ENCODE peak calls at places on chromosomes 6 and 20, in nine cellular contexts. C is HTR-8/SVneo, A is MCF 10A, R is HL-60, D is pons, E is 8988T, O is left cardiac atrium, I is SIG-M5, F is A172. Z is an unnamed sample.

GRCh38 chr6:153503810-153504209 is 372.7 kb upstream of the RGS17 start:
- DNase-seq in D (no peak), I (no peak), A (peak; percentile 8), F (peak; percentile 4), O (no peak), C (no peak), R (no peak), E (no peak), Z (peak; percentile 56)

GRCh38 chr6:148980234-148980633 is 233.4 kb downstream of the UST start:
- DNase-seq in E (no peak), I (no peak), A (no peak), O (no peak), D (no peak), C (no peak), R (no peak), F (no peak), Z (no peak)

GRCh38 chr20:59102722-59103415 is 60.3 kb upstream of the PRELID3B start:
- DNase-seq in I (peak; percentile 10), D (no peak), E (no peak), O (no peak), R (peak; percentile 62), C (no peak), A (no peak), F (no peak), Z (no peak)

GRCh38 chr6:1286972-1287600 is 24.8 kb upstream of the FOXQ1 start:
- DNase-seq in E (no peak), I (peak; percentile 70), D (no peak), C (no peak), F (peak; percentile 59), O (no peak), A (peak; percentile 99), R (peak; percentile 96), Z (peak; percentile 73)

GRCh38 chr6:42090819-42091717 is 40.7 kb downstream of the TAF8 start:
- DNase-seq in R (no peak), A (no peak), D (no peak), C (no peak), O (no peak), I (no peak), F (no peak), E (no peak), Z (no peak)

GRCh38 chr20:64244281-64244805 is 11.2 kb upstream of the PCMTD2 start:
- DNase-seq in O (no peak), D (no peak), I (no peak), A (no peak), E (no peak), C (no peak), R (no peak), F (no peak), Z (peak; percentile 27)

GRCh38 chr6:134436281-134436815 is 118.4 kb upstream of the SGK1 start:
- DNase-seq in O (peak; percentile 52), F (peak; percentile 94), I (no peak), C (peak; percentile 86), R (no peak), D (peak; percentile 91), A (peak; percentile 94), E (peak; percentile 33), Z (peak; percentile 93)

GRCh38 chr20:59062057-59062456 is 19.5 kb upstream of the PRELID3B start:
- DNase-seq in F (no peak), E (no peak), O (no peak), D (no peak), A (no peak), R (no peak), I (no peak), C (no peak), Z (no peak)

GRCh38 chr6:142300758-142301251 is 1.0 kb upstream of the ADGRG6 start:
- DNase-seq in A (peak; percentile 87), F (peak; percentile 75), E (no peak), D (no peak), C (peak; percentile 42), I (no peak), R (no peak), O (peak; percentile 71), Z (peak; percentile 69)

GRCh38 chr6:73710470-73710869 is 14.5 kb downstream of the CD109 start:
- DNase-seq in A (peak; percentile 94), I (no peak), F (peak; percentile 81), R (no peak), D (no peak), E (no peak), C (peak; percentile 38), O (no peak), Z (no peak)

GRCh38 chr20:54416770-54417169 is 58.6 kb upstream of the DOK5 start:
- DNase-seq in E (no peak), C (no peak), I (no peak), R (no peak), A (peak; percentile 2), O (no peak), D (no peak), F (no peak), Z (no peak)

GRCh38 chr6:40810176-40810575 is 223.0 kb upstream of the LRFN2 start:
- DNase-seq in D (no peak), E (no peak), O (no peak), I (no peak), C (no peak), R (no peak), A (peak; percentile 38), F (peak; percentile 70), Z (peak; percentile 26)

GRCh38 chr6:87645080-87645479 is 55.1 kb downstream of the ORC3 start:
- DNase-seq in R (no peak), D (no peak), I (no peak), C (no peak), O (no peak), A (no peak), E (no peak), F (no peak), Z (no peak)

GRCh38 chr6:22082278-22082677 is 214.6 kb downstream of the PRL start:
- DNase-seq in E (no peak), C (no peak), D (no peak), R (no peak), A (no peak), I (no peak), F (no peak), O (no peak), Z (no peak)

GRCh38 chr20:57350086-57350710 is 857 bp upstream of the RAE1 start:
- DNase-seq in I (no peak), F (no peak), D (no peak), A (no peak), O (no peak), C (no peak), R (no peak), E (no peak), Z (no peak)

GRCh38 chr6:124866040-124866439 is 96.2 kb upstream of the RNF217 start:
- DNase-seq in E (no peak), C (no peak), F (no peak), O (no peak), R (no peak), I (no peak), A (no peak), D (no peak), Z (no peak)

GRCh38 chr6:44056392-44057237 is 70.6 kb downstream of the MRPL14 start:
- DNase-seq in O (peak; percentile 88), I (no peak), E (no peak), R (no peak), D (peak; percentile 75), C (no peak), F (peak; percentile 88), A (peak; percentile 93), Z (no peak)

GRCh38 chr6:157106487-157106886 is 216.8 kb downstream of the TMEM242 start:
- DNase-seq in E (peak; percentile 37), F (peak; percentile 59), D (no peak), I (no peak), A (peak; percentile 74), R (no peak), C (peak; percentile 68), O (no peak), Z (no peak)

GRCh38 chr20:63289311-63290135 is 3.5 kb upstream of the COL20A1 start:
- DNase-seq in A (no peak), D (no peak), F (no peak), I (no peak), O (no peak), C (no peak), R (no peak), E (no peak), Z (no peak)

GRCh38 chr20:58645277-58645968 is 5.7 kb upstream of the STX16 start:
- DNase-seq in R (no peak), D (no peak), C (no peak), I (no peak), E (no peak), O (no peak), F (peak; percentile 89), A (peak; percentile 96), Z (peak; percentile 16)

GRCh38 chr6:82095091-82095490 is 152.5 kb downstream of the IBTK start:
- DNase-seq in O (no peak), D (peak; percentile 52), C (no peak), I (no peak), E (no peak), A (no peak), F (no peak), R (peak; percentile 45), Z (no peak)

GRCh38 chr20:38940644-38941043 is 14.4 kb downstream of the FAM83D start:
- DNase-seq in D (no peak), R (no peak), F (no peak), E (no peak), I (no peak), C (no peak), A (no peak), O (no peak), Z (no peak)

GRCh38 chr20:9407805-9408421 is 106.5 kb upstream of the LAMP5 start:
- DNase-seq in C (peak; percentile 71), R (peak; percentile 53), E (peak; percentile 26), D (peak; percentile 83), O (peak; percentile 24), F (peak; percentile 60), A (peak; percentile 80), I (peak; percentile 37), Z (peak; percentile 77)

GRCh38 chr6:30615219-30615957 is 1.7 kb downstream of the PPP1R10 start:
- DNase-seq in D (peak; percentile 81), R (peak; percentile 69), I (no peak), E (no peak), A (peak; percentile 88), F (peak; percentile 60), O (no peak), C (no peak), Z (peak; percentile 89)

GRCh38 chr6:77467038-77467437 is 3.7 kb upstream of the HTR1B start:
- DNase-seq in A (no peak), D (no peak), O (no peak), R (no peak), F (no peak), C (no peak), I (no peak), E (no peak), Z (peak; percentile 72)

GRCh38 chr6:108408453-108408852 is 113.6 kb downstream of the AFG1L start:
- DNase-seq in R (no peak), C (no peak), O (no peak), A (no peak), I (no peak), F (no peak), E (no peak), D (no peak), Z (no peak)

GRCh38 chr20:59006864-59007757 is at the start of gene CTSZ:
- DNase-seq in E (peak; percentile 95), D (no peak), C (peak; percentile 91), R (peak; percentile 31), F (peak; percentile 29), I (no peak), O (peak; percentile 79), A (peak; percentile 39), Z (peak; percentile 70)

GRCh38 chr20:44029848-44030230 is 115.2 kb downstream of the TOX2 start:
- DNase-seq in F (no peak), I (no peak), D (no peak), C (no peak), A (no peak), R (no peak), O (no peak), E (no peak), Z (peak; percentile 53)

GRCh38 chr6:36975231-36976004 is 10.6 kb downstream of the MTCH1 start:
- DNase-seq in F (no peak), A (no peak), D (no peak), C (no peak), I (no peak), R (no peak), E (no peak), O (no peak), Z (no peak)

GRCh38 chr20:20498081-20498861 is 130.4 kb downstream of the INSM1 start:
- DNase-seq in C (no peak), D (peak; percentile 93), E (no peak), R (no peak), I (no peak), F (no peak), O (no peak), A (no peak), Z (peak; percentile 63)